ENCODE peak calls at places on chromosomes 11 and 22, in eight cellular contexts. O, C, L, N, E, W, P and F are unnamed samples.
A peak's percentile ranks its signal among the peaks of the same experiment; 100 is the strongest.

GRCh38 chr22:45805413-45805812 is 133.8 kb downstream of the ATXN10 start:
- DNase-seq in O (no peak), C (no peak), L (peak; percentile 17), N (no peak), E (no peak), W (no peak), P (no peak), F (no peak)

GRCh38 chr11:83611616-83612015 is 325.4 kb upstream of the CCDC90B start:
- DNase-seq in O (no peak), C (no peak), L (no peak), N (no peak), E (no peak), W (no peak), P (no peak), F (no peak)

GRCh38 chr11:47915407-47916137 is 64.8 kb upstream of the PTPRJ start:
- DNase-seq in O (peak; percentile 86), C (no peak), L (no peak), N (no peak), E (no peak), W (peak; percentile 68), P (peak; percentile 61), F (no peak)

GRCh38 chr11:8786933-8787332 is 104.3 kb downstream of the RPL27A start:
- DNase-seq in O (no peak), C (no peak), L (no peak), N (no peak), E (no peak), W (no peak), P (no peak), F (no peak)

GRCh38 chr22:30611197-30611596 is 4.2 kb downstream of the TCN2 start:
- DNase-seq in O (no peak), C (no peak), L (no peak), N (no peak), E (no peak), W (no peak), P (no peak), F (no peak)

GRCh38 chr22:38824587-38824986 is 19.2 kb downstream of the NPTXR start:
- DNase-seq in O (peak; percentile 43), C (no peak), L (peak; percentile 66), N (peak; percentile 59), E (peak; percentile 48), W (peak; percentile 63), P (peak; percentile 61), F (no peak)

GRCh38 chr22:27032121-27032761 is 374.9 kb downstream of the MIAT start:
- DNase-seq in O (no peak), C (peak; percentile 66), L (no peak), N (peak; percentile 56), E (no peak), W (peak; percentile 25), P (no peak), F (no peak)

GRCh38 chr11:68950776-68951175 is 30.0 kb downstream of the MRGPRD start:
- DNase-seq in O (no peak), C (no peak), L (no peak), N (no peak), E (no peak), W (no peak), P (no peak), F (peak; percentile 41)

GRCh38 chr22:19565921-19566598 is 41.9 kb upstream of the CLDN5 start:
- DNase-seq in O (peak; percentile 32), C (no peak), L (no peak), N (no peak), E (no peak), W (no peak), P (no peak), F (no peak)

GRCh38 chr11:93945596-93945995 is 75.6 kb upstream of the HEPHL1 start:
- DNase-seq in O (no peak), C (no peak), L (no peak), N (no peak), E (no peak), W (no peak), P (no peak), F (no peak)

GRCh38 chr11:120748485-120748814 is 236.9 kb downstream of the GRIK4 start:
- DNase-seq in O (no peak), C (no peak), L (no peak), N (no peak), E (no peak), W (no peak), P (no peak), F (no peak)

GRCh38 chr11:10669258-10670033 is 24.1 kb downstream of the IRAG1 start:
- DNase-seq in O (peak; percentile 54), C (no peak), L (peak; percentile 66), N (no peak), E (no peak), W (no peak), P (no peak), F (no peak)

GRCh38 chr11:12149672-12150225 is 39.4 kb downstream of the MICAL2 start:
- DNase-seq in O (no peak), C (no peak), L (no peak), N (no peak), E (peak; percentile 64), W (no peak), P (no peak), F (no peak)

GRCh38 chr11:8722156-8722555 is 39.6 kb downstream of the RPL27A start:
- DNase-seq in O (no peak), C (no peak), L (peak; percentile 70), N (no peak), E (no peak), W (no peak), P (no peak), F (no peak)

GRCh38 chr11:1746516-1746931 is 3.9 kb downstream of the IFITM10 start:
- DNase-seq in O (no peak), C (no peak), L (no peak), N (peak; percentile 57), E (no peak), W (no peak), P (no peak), F (peak; percentile 47)

GRCh38 chr22:38881464-38881871 is 9.5 kb upstream of the CBX6 start:
- DNase-seq in O (no peak), C (no peak), L (no peak), N (peak; percentile 75), E (no peak), W (no peak), P (no peak), F (no peak)

GRCh38 chr11:42145311-42145710 is 685.9 kb upstream of the LRRC4C start:
- DNase-seq in O (no peak), C (no peak), L (no peak), N (no peak), E (no peak), W (no peak), P (no peak), F (no peak)

GRCh38 chr11:124481365-124482323 is 36.1 kb upstream of the OR8B8 start:
- DNase-seq in O (peak; percentile 2), C (no peak), L (peak; percentile 84), N (no peak), E (no peak), W (peak; percentile 43), P (peak; percentile 8), F (no peak)

GRCh38 chr11:13682212-13682611 is 13.7 kb downstream of the FAR1 start:
- DNase-seq in O (no peak), C (no peak), L (no peak), N (no peak), E (no peak), W (no peak), P (no peak), F (no peak)

GRCh38 chr11:64290894-64291745 is at the start of gene KCNK4:
- DNase-seq in O (no peak), C (no peak), L (no peak), N (no peak), E (no peak), W (no peak), P (no peak), F (no peak)
- H3K4me3 ChIP-seq in O (no peak within 1 kb of the TSS), C (peak within 1 kb of the TSS; percentile 71), L (peak within 1 kb of the TSS; percentile 15), N (no peak within 1 kb of the TSS), E (no peak within 1 kb of the TSS), W (peak within 1 kb of the TSS; percentile 39), P (no peak within 1 kb of the TSS), F (peak within 1 kb of the TSS; percentile 11)

DNA sequence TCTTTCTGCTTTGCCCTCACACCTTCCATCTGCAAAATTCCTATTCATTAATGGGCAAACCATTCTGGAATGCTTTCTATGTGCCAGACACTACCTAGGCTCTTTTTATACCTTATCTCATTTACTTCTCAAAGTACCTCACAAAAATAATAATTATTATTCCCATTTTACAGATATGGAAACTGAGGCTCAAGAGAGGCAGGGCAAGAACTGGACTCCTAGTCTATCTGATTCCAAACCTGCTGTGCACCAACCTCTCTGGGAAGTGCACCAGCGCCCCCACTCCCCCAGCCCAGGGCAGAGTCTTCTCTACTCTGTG is 826 bp upstream of the DGAT2 start:
- DNase-seq in O (no peak), C (no peak), L (no peak), N (no peak), E (no peak), W (no peak), P (no peak), F (no peak)
- H3K27ac ChIP-seq in O (no peak overlapping the region), C (no peak overlapping the region), L (no peak overlapping the region), N (no peak overlapping the region), E (no peak overlapping the region), W (no peak overlapping the region), P (peak overlapping the region; percentile 47), F (no peak overlapping the region)

GRCh38 chr22:24184057-24184798 is 2.9 kb downstream of the SUSD2 start:
- DNase-seq in O (no peak), C (no peak), L (no peak), N (no peak), E (no peak), W (peak; percentile 7), P (no peak), F (peak; percentile 53)

GRCh38 chr22:24181088-24181995 is at the start of gene SUSD2:
- DNase-seq in O (peak; percentile 88), C (no peak), L (no peak), N (peak; percentile 74), E (no peak), W (peak; percentile 46), P (no peak), F (no peak)

GRCh38 chr22:24180316-24181087 is 785 bp upstream of the SUSD2 start:
- DNase-seq in O (peak; percentile 11), C (no peak), L (no peak), N (no peak), E (no peak), W (peak; percentile 48), P (no peak), F (no peak)

GRCh38 chr22:24183321-24184031 is 2.2 kb downstream of the SUSD2 start:
- DNase-seq in O (no peak), C (no peak), L (no peak), N (no peak), E (no peak), W (peak; percentile 19), P (no peak), F (peak; percentile 83)

DNA sequence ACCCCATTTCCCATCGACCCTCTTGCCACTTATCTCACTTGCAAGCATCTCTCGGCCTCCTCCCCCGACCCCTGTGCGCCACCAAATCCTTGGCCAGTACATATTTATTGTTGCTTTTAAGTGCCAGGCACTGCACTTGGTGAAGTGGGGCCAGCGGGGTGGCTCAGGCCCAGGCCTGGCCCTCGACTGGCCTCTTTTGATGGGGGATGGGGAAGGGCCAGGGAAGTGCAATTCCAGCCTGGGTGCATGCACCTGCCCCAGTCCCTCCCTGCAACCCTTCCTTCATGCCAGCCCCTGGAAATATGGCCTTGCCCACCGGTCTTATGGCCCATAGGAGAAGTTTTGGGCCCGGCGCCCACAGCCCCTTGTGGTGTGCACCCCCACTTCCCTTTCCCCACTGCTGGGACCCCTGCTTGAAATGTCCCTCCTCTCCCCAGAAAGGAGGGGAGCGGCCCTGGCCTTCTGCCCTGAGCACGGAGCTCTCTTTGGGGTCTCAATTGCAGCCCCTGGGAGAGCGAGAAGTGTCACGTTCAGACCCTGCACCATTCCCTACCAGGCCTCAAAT is 791 bp downstream of the SUSD2 start:
- DNase-seq in O (no peak), C (no peak), L (no peak), N (no peak), E (no peak), W (peak; percentile 14), P (no peak), F (peak; percentile 69)
- H3K4me3 ChIP-seq in O (no peak overlapping the region), C (no peak overlapping the region), L (no peak overlapping the region), N (no peak overlapping the region), E (no peak overlapping the region), W (no peak overlapping the region), P (no peak overlapping the region), F (peak overlapping the region; percentile 32)

GRCh38 chr11:2928605-2929510 is at the start of gene PHLDA2:
- DNase-seq in O (peak; percentile 74), C (peak; percentile 32), L (peak; percentile 59), N (peak; percentile 74), E (peak; percentile 75), W (peak; percentile 67), P (no peak), F (peak; percentile 59)
- H3K27ac ChIP-seq in O (peak within 1 kb of the TSS; percentile 100), C (no peak within 1 kb of the TSS), L (peak within 1 kb of the TSS; percentile 91), N (no peak within 1 kb of the TSS), E (no peak within 1 kb of the TSS), W (no peak within 1 kb of the TSS), P (no peak within 1 kb of the TSS), F (peak within 1 kb of the TSS; percentile 82)